ENCODE peak calls at places on chromosomes 2 and 18, in four cellular contexts. One of them, this sample, is unnamed.
A peak's percentile ranks its signal among the peaks of the same experiment; 100 is the strongest.

GRCh38 chr18:39486268-39486667 is 1920.7 kb upstream of the CELF4 start:
- DNase-seq in IMR-90: no peak
- DNase-seq in A549: no peak
- DNase-seq in SK-N-SH: no peak
- DNase-seq in this sample: no peak

GRCh38 chr2:127047054-127047453 is 59.9 kb downstream of the BIN1 start:
- DNase-seq in IMR-90: no peak
- DNase-seq in A549: no peak
- DNase-seq in SK-N-SH: peak; percentile 22
- DNase-seq in this sample: no peak

GRCh38 chr18:79947881-79948610 is 3.4 kb downstream of the SLC66A2 start:
- DNase-seq in IMR-90: no peak
- DNase-seq in A549: no peak
- DNase-seq in SK-N-SH: no peak
- DNase-seq in this sample: no peak

GRCh38 chr2:213306320-213306942 is 22.2 kb downstream of the SPAG16 start:
- DNase-seq in IMR-90: peak; percentile 65
- DNase-seq in A549: no peak
- DNase-seq in SK-N-SH: no peak
- DNase-seq in this sample: no peak

GRCh38 chr2:9738718-9739496 is 104.4 kb upstream of the TAF1B start:
- DNase-seq in IMR-90: no peak
- DNase-seq in A549: no peak
- DNase-seq in SK-N-SH: no peak
- DNase-seq in this sample: no peak

GRCh38 chr18:12606592-12607315 is 51.2 kb downstream of the SPIRE1 start:
- DNase-seq in IMR-90: peak; percentile 85
- DNase-seq in A549: no peak
- DNase-seq in SK-N-SH: no peak
- DNase-seq in this sample: no peak

GRCh38 chr2:233458031-233458610 is 103.8 kb downstream of the DGKD start:
- DNase-seq in IMR-90: no peak
- DNase-seq in A549: no peak
- DNase-seq in SK-N-SH: no peak
- DNase-seq in this sample: no peak

GRCh38 chr2:120398961-120399888 is 53.3 kb downstream of the INHBB start:
- DNase-seq in IMR-90: no peak
- DNase-seq in A549: peak; percentile 94
- DNase-seq in SK-N-SH: no peak
- DNase-seq in this sample: no peak

GRCh38 chr2:165745916-165746315 is 48.1 kb downstream of the GALNT3 start:
- DNase-seq in IMR-90: no peak
- DNase-seq in A549: no peak
- DNase-seq in SK-N-SH: no peak
- DNase-seq in this sample: no peak

GRCh38 chr2:106523980-106524665 is 37.0 kb downstream of the CD8B2 start:
- DNase-seq in IMR-90: no peak
- DNase-seq in A549: no peak
- DNase-seq in SK-N-SH: no peak
- DNase-seq in this sample: no peak

GRCh38 chr2:20534913-20535801 is 88.3 kb downstream of the RHOB start:
- DNase-seq in IMR-90: no peak
- DNase-seq in A549: no peak
- DNase-seq in SK-N-SH: no peak
- DNase-seq in this sample: no peak

GRCh38 chr2:187008111-187008510 is 159.1 kb upstream of the ZSWIM2 start:
- DNase-seq in IMR-90: peak; percentile 43
- DNase-seq in A549: no peak
- DNase-seq in SK-N-SH: no peak
- DNase-seq in this sample: no peak

GRCh38 chr2:60553992-60554648 is 666 bp upstream of the BCL11A start:
- DNase-seq in IMR-90: no peak
- DNase-seq in A549: no peak
- DNase-seq in SK-N-SH: peak; percentile 47
- DNase-seq in this sample: no peak

GRCh38 chr2:14815201-14815600 is 182.7 kb downstream of the LRATD1 start:
- DNase-seq in IMR-90: no peak
- DNase-seq in A549: no peak
- DNase-seq in SK-N-SH: no peak
- DNase-seq in this sample: no peak

GRCh38 chr2:69280017-69280671 is 106.9 kb downstream of the GFPT1 start:
- DNase-seq in IMR-90: no peak
- DNase-seq in A549: no peak
- DNase-seq in SK-N-SH: no peak
- DNase-seq in this sample: no peak
- TF ChIP-seq RFX5 in IMR-90: no peak
- TF ChIP-seq RFX5 in A549: no peak
- TF ChIP-seq RFX5 in SK-N-SH: no peak
- TF ChIP-seq RFX5 in this sample: no peak

DNA sequence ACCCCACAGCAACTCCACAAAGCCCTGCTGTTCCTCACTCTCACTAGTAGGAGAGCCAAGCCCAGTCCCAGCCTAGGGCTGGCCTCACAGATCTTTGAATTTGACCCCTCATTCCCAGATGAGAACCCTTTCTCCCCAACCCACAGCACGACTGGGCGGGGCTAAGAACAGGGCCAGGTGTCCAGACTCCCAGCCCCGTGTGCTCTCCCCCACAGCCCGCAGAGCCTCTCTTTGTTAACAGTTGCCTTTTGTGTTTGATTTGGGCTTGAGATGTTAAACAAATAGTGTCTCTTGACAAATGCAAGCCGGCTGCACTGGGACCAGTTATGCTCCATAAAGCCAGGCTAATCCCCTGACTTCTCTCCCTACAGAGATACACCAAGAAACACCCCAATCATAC is 4.7 kb upstream of the KCNK3 start:
- DNase-seq in IMR-90: no peak
- DNase-seq in A549: no peak
- DNase-seq in SK-N-SH: no peak
- DNase-seq in this sample: no peak
- TF ChIP-seq RFX5 in IMR-90: no peak
- TF ChIP-seq RFX5 in A549: no peak
- TF ChIP-seq RFX5 in SK-N-SH: no peak
- TF ChIP-seq RFX5 in this sample: no peak

DNA sequence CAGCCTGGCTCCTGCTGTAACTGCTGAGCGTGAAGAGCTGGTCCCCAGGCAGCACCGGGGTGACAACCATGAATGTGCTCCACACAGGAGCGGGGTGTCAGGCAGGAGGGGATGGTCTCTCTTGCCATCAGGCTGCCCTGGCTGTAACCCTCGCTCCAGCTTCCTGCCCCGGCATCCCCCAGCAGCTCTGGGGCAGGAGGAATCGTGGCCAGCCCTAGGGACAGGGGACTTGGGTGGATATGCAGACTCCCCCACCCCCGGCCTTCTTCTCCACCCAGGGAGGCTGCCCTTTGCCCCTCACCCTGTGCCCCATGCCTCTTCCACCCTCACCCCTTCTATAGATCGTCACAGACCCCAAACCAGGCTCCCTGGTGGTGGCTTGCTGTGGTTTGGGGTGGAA is 69.4 kb upstream of the SMAD7 start:
- DNase-seq in IMR-90: no peak
- DNase-seq in A549: no peak
- DNase-seq in SK-N-SH: peak; percentile 29
- DNase-seq in this sample: no peak
- TF ChIP-seq RFX5 in IMR-90: no peak
- TF ChIP-seq RFX5 in A549: no peak
- TF ChIP-seq RFX5 in SK-N-SH: no peak
- TF ChIP-seq RFX5 in this sample: no peak

GRCh38 chr2:179302764-179303561 is 38.3 kb upstream of the SESTD1 start:
- DNase-seq in IMR-90: peak; percentile 4
- DNase-seq in A549: no peak
- DNase-seq in SK-N-SH: no peak
- DNase-seq in this sample: no peak

GRCh38 chr2:179298666-179299065 is 34.0 kb upstream of the SESTD1 start:
- DNase-seq in IMR-90: no peak
- DNase-seq in A549: no peak
- DNase-seq in SK-N-SH: no peak
- DNase-seq in this sample: no peak

GRCh38 chr2:179302149-179302548 is 37.5 kb upstream of the SESTD1 start:
- DNase-seq in IMR-90: no peak
- DNase-seq in A549: no peak
- DNase-seq in SK-N-SH: no peak
- DNase-seq in this sample: no peak

DNA sequence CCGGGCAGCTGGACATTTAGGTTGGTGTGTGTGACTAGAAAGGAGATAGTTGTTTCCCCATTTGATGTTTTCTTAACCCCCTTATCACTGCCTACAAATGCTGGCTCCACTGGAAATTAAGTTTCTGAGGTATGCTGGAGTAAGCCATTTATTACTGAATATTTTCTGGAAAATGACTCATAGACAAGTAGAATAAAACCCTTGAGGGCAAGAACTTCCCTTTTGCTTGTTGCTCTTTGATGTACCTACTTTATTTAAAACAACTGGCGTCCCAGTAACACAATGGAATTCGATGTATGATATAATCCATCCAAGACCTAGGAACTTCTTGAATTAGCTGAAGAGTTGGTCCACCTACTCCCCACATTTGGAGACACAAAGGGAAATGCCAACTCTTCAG is 33.3 kb upstream of the SESTD1 start:
- DNase-seq in IMR-90: no peak
- DNase-seq in A549: no peak
- DNase-seq in SK-N-SH: no peak
- DNase-seq in this sample: no peak
- TF ChIP-seq RFX5 in IMR-90: no peak
- TF ChIP-seq RFX5 in A549: no peak
- TF ChIP-seq RFX5 in SK-N-SH: no peak
- TF ChIP-seq RFX5 in this sample: no peak

GRCh38 chr2:26605195-26605968 is 35.8 kb downstream of the CIB4 start:
- DNase-seq in IMR-90: peak; percentile 48
- DNase-seq in A549: peak; percentile 73
- DNase-seq in SK-N-SH: peak; percentile 78
- DNase-seq in this sample: peak; percentile 8
- TF ChIP-seq RFX5 in IMR-90: no peak
- TF ChIP-seq RFX5 in A549: no peak
- TF ChIP-seq RFX5 in SK-N-SH: no peak
- TF ChIP-seq RFX5 in this sample: no peak

DNA sequence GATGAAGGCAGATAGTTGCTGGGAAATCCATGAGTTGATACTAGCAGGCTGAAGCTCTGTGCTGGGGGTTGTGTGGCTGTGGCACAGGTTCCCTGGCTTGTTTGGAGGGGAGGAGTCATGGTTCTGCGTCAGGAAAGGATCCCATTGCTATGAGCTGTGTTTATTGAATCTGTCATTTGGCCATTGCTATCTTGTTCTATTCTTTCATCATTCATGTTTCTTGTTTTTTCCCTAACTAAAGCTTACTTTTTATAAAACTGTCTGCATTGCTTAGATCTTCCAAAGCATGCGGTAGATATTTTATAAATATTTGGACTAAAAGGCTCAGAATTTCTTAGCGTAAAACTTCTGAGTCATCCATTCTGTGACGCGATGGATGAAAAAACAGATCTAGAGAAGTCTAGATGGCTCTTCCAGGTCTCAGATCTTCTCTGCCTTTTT is 335.3 kb downstream of the PTPRM start:
- DNase-seq in IMR-90: peak; percentile 99
- DNase-seq in A549: peak; percentile 55
- DNase-seq in SK-N-SH: no peak
- DNase-seq in this sample: no peak
- TF ChIP-seq RFX5 in IMR-90: no peak
- TF ChIP-seq RFX5 in A549: no peak
- TF ChIP-seq RFX5 in SK-N-SH: no peak
- TF ChIP-seq RFX5 in this sample: no peak

DNA sequence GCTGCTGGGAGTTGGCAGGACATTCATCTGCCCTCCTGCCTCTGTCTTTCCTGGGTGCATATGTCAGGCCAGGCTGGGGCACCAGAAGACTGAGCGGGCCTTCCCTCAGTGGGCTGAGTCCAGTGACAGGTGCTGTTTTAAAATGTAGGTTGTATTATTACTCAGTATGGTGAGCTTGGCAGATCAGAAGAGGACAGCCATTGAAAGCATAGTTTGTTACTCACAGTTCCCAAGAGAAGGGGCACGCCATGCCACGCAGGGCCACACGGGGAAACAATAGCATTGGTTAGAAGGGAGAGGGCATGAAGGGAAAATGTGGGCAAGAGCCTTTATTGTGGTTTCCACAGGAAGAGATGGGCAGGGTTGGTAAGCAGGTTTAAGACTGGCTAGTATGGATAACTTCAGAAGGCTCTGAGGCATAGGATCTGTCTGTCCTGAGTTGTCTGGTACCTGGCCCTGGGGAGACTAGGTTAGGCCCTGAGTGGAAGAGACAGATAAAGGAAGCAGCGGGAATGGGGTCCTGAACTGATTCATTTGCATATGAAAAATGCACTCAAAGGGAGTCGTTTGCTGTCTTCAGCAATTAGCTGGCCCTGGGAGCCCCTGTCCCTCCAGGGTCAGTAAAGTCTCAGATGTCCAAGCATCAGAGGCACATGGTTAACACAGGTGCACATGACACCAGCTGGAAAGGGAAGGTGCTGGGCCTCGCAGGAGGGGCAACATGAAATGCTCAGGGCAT is 172.2 kb downstream of the ACOXL start:
- DNase-seq in IMR-90: no peak
- DNase-seq in A549: no peak
- DNase-seq in SK-N-SH: no peak
- DNase-seq in this sample: no peak
- TF ChIP-seq RFX5 in IMR-90: no peak
- TF ChIP-seq RFX5 in A549: no peak
- TF ChIP-seq RFX5 in SK-N-SH: no peak
- TF ChIP-seq RFX5 in this sample: no peak

GRCh38 chr2:86566158-86566827 is 3.0 kb upstream of the CHMP3 start:
- DNase-seq in IMR-90: peak; percentile 15
- DNase-seq in A549: no peak
- DNase-seq in SK-N-SH: no peak
- DNase-seq in this sample: no peak
- TF ChIP-seq RFX5 in IMR-90: no peak
- TF ChIP-seq RFX5 in A549: no peak
- TF ChIP-seq RFX5 in SK-N-SH: no peak
- TF ChIP-seq RFX5 in this sample: no peak